ENCODE peak calls at places on chromosomes 13 and 19, in five cellular contexts. E is effector memory CD4-positive, alpha-beta T cell; Q is adrenal gland; O is neuronal stem cell; V is small intestine. X is an unnamed sample.

GRCh38 chr19:13190781-13191540 is 40.8 kb downstream of the IER2 start:
- DNase-seq in E (no peak), Q (no peak), O (no peak), V (peak), X (no peak)

GRCh38 chr19:37695144-37695899 is 24.2 kb downstream of the ZNF607 start:
- DNase-seq in E (no peak), Q (no peak), O (no peak), V (no peak), X (no peak)

GRCh38 chr19:49592486-49593232 is 1.7 kb downstream of the PRR12 start:
- DNase-seq in E (no peak), Q (peak), O (no peak), V (peak), X (no peak)

GRCh38 chr19:5046339-5047039 is 77.6 kb downstream of the KDM4B start:
- DNase-seq in E (no peak), Q (peak), O (no peak), V (peak), X (no peak)

GRCh38 chr19:16167055-16167454 is 6.3 kb downstream of the CIB3 start:
- DNase-seq in E (no peak), Q (no peak), O (no peak), V (no peak), X (no peak)

GRCh38 chr13:73223372-73223781 is 164.6 kb downstream of the KLF5 start:
- DNase-seq in E (no peak), Q (no peak), O (no peak), V (no peak), X (no peak)

GRCh38 chr13:80334582-80335260 is 6.2 kb downstream of the SPRY2 start:
- DNase-seq in E (no peak), Q (no peak), O (no peak), V (no peak), X (no peak)

GRCh38 chr13:101397742-101398141 is 18.6 kb downstream of the NALCN start:
- DNase-seq in E (no peak), Q (no peak), O (no peak), V (no peak), X (no peak)

GRCh38 chr13:53142301-53142700 is 113.7 kb downstream of the OLFM4 start:
- DNase-seq in E (no peak), Q (no peak), O (no peak), V (no peak), X (no peak)

GRCh38 chr19:52270266-52270885 is 989 bp downstream of the ZNF766 start:
- DNase-seq in E (no peak), Q (peak), O (no peak), V (no peak), X (peak)

GRCh38 chr13:36163809-36164308 is 32.7 kb upstream of the DCLK1 start:
- DNase-seq in E (no peak), Q (peak), O (no peak), V (peak), X (no peak)

GRCh38 chr13:34816543-34816942 is 125.5 kb upstream of the NBEA start:
- DNase-seq in E (no peak), Q (no peak), O (no peak), V (no peak), X (no peak)

GRCh38 chr19:41399091-41399490 is 1.5 kb downstream of the BCKDHA start:
- DNase-seq in E (no peak), Q (no peak), O (no peak), V (no peak), X (no peak)
- H3K4me3 ChIP-seq in E (no peak), Q (no peak), O (peak), V (peak), X (peak)

GRCh38 chr13:50085063-50085462 is 69.8 kb downstream of the KCNRG start:
- DNase-seq in E (no peak), Q (no peak), O (peak), V (peak), X (no peak)
- H3K4me3 ChIP-seq in E (no peak), Q (no peak), O (no peak), V (no peak), X (peak)

DNA sequence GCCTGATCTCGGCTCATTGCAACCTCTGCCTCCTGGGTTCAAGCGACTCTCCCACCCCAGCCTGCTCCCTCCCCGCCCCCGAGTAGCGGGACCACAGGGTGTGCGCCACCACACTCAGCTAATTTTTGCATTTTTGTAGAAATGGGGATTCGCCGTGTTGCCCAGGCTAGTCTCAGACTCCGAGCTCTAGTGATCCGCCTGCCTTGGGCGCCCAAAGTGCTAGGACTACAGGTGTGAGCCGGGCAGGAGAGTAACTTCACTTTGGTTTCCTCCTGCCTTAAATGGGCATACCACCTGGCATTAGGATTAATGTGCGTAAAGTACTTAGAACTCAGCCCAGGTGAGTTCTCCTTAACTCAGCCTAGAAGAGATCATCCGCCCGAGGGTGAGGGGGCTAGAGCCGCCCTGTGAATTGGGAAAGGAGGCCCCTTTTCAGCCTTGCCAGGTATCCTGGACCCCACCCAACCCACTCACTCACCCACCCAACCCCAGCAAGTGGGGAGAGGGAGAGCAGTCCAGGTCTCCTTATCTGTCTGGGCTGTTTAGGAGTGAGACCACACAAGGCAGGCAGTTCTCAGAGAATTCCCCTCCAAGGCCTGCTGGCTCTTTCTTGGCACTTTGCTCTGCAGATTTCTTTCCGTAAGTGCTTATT is 1.3 kb upstream of the ZFP36 start:
- DNase-seq in E (no peak), Q (no peak), O (no peak), V (peak), X (peak)
- H3K4me3 ChIP-seq in E (peak), Q (no peak), O (no peak), V (peak), X (peak)

GRCh38 chr19:43534811-43535761 is 2.1 kb downstream of the ZNF575 start:
- DNase-seq in E (no peak), Q (peak), O (peak), V (peak), X (no peak)
- H3K4me3 ChIP-seq in E (no peak), Q (no peak), O (no peak), V (no peak), X (no peak)

GRCh38 chr19:47026156-47026555 is 6.5 kb downstream of the NPAS1 start:
- DNase-seq in E (no peak), Q (no peak), O (no peak), V (no peak), X (no peak)
- H3K4me3 ChIP-seq in E (no peak), Q (no peak), O (no peak), V (no peak), X (no peak)

GRCh38 chr19:42313840-42314755 is 989 bp downstream of the TMEM145 start:
- DNase-seq in E (no peak), Q (no peak), O (no peak), V (no peak), X (no peak)
- H3K4me3 ChIP-seq in E (no peak), Q (no peak), O (peak), V (no peak), X (no peak)

GRCh38 chr19:2627855-2628254 is 74.6 kb downstream of the GNG7 start:
- DNase-seq in E (no peak), Q (no peak), O (no peak), V (no peak), X (no peak)
- H3K4me3 ChIP-seq in E (no peak), Q (no peak), O (no peak), V (no peak), X (no peak)

X was measured in CD4-positive, CD25-positive, alpha-beta regulatory T cell.